ENCODE peak calls at places on chromosomes 16 and 17, in six cellular contexts. I is brain microvascular endothelial cell; Y is stimulated activated CD4-positive, alpha-beta T cell treated with anti-CD3 and anti-CD28 coated beads, Interleukin-15, amount 100 ng/mL, for 1 hour; S is GM23338; F is foreskin keratinocyte; T is OCI-M1. X is an unnamed sample.

GRCh38 chr17:11779906-11780305 is 181.6 kb downstream of the DNAH9 start:
- DNase-seq in S (no peak), I (no peak), F (peak), T (no peak), Y (no peak), X (no peak)

GRCh38 chr16:11135167-11135973 is 120.6 kb downstream of the SOCS1 start:
- DNase-seq in Y (no peak), I (no peak), F (peak), T (no peak), S (no peak), X (no peak)

GRCh38 chr16:11361751-11362742 is 16.8 kb downstream of the RMI2 start:
- DNase-seq in T (peak), S (no peak), F (no peak), Y (no peak), I (no peak), X (no peak)

GRCh38 chr16:66515543-66516171 is 34.3 kb downstream of the TK2 start:
- DNase-seq in Y (no peak), S (peak), I (peak), F (no peak), T (peak), X (no peak)

GRCh38 chr16:20166531-20167235 is 93.0 kb upstream of the GPR139 start:
- DNase-seq in F (no peak), T (no peak), I (no peak), Y (no peak), S (peak), X (no peak)

GRCh38 chr17:28552201-28552999 is at the start of gene UNC119:
- DNase-seq in I (peak), Y (peak), F (peak), T (peak), S (peak), X (peak)

GRCh38 chr17:79942591-79943353 is 92.9 kb downstream of the TBC1D16 start:
- DNase-seq in Y (no peak), T (no peak), F (no peak), S (no peak), I (no peak), X (no peak)

GRCh38 chr17:21296097-21297025 is 11.8 kb downstream of the MAP2K3 start:
- DNase-seq in Y (no peak), T (peak), I (no peak), F (no peak), S (no peak), X (no peak)

GRCh38 chr16:24984101-24984500 is 31.1 kb downstream of the ARHGAP17 start:
- DNase-seq in S (no peak), T (no peak), Y (no peak), I (no peak), F (no peak), X (no peak)

GRCh38 chr17:3569534-3570137 is 12.0 kb upstream of the TRPV3 start:
- DNase-seq in S (no peak), F (no peak), T (no peak), I (no peak), Y (no peak), X (no peak)

GRCh38 chr16:49488336-49488735 is 114.7 kb downstream of the C16orf78 start:
- DNase-seq in T (no peak), F (no peak), Y (no peak), I (no peak), S (no peak), X (no peak)

GRCh38 chr16:19598805-19599204 is 43.3 kb downstream of the VPS35L start:
- DNase-seq in F (no peak), I (no peak), S (peak), Y (no peak), T (no peak), X (no peak)

GRCh38 chr16:63361032-63361624 is 1324.9 kb upstream of the CDH8 start:
- DNase-seq in S (peak), T (peak), F (peak), Y (no peak), I (peak), X (no peak)

GRCh38 chr16:58331024-58331707 is 36.3 kb upstream of the PRSS54 start:
- DNase-seq in T (no peak), S (peak), F (no peak), I (no peak), Y (no peak), X (no peak)

GRCh38 chr17:19579867-19580565 is 46.4 kb downstream of the SLC47A1 start:
- DNase-seq in S (peak), T (no peak), I (no peak), Y (no peak), F (no peak), X (no peak)

GRCh38 chr17:66540131-66540781 is 237.8 kb downstream of the PRKCA start:
- DNase-seq in F (peak), I (peak), Y (no peak), S (peak), T (no peak), X (no peak)

GRCh38 chr17:34979650-34980352 is 511 bp upstream of the LIG3 start:
- DNase-seq in I (no peak), T (peak), Y (no peak), S (peak), F (no peak), X (no peak)

GRCh38 chr17:48541574-48542113 is 3.3 kb downstream of the HOXB2 start:
- DNase-seq in T (peak), S (peak), Y (peak), I (no peak), F (no peak), X (no peak)

GRCh38 chr17:732788-733720 is 658 bp downstream of the TLCD3A start:
- DNase-seq in T (peak), F (peak), S (peak), Y (no peak), I (peak), X (no peak)

GRCh38 chr17:79820959-79821330 is 18.3 kb downstream of the CBX4 start:
- DNase-seq in T (no peak), S (no peak), F (no peak), Y (no peak), I (no peak), X (no peak)

GRCh38 chr17:82823004-82823403 is 16.8 kb downstream of the ZNF750 start:
- DNase-seq in Y (no peak), I (no peak), F (no peak), T (no peak), S (peak), X (no peak)

GRCh38 chr16:2244301-2244700 is 7.1 kb downstream of the ECI1 start:
- DNase-seq in T (no peak), Y (no peak), S (peak), I (no peak), F (no peak), X (no peak)

GRCh38 chr17:80790021-80790765 is 201.4 kb upstream of the CHMP6 start:
- DNase-seq in F (no peak), I (peak), Y (no peak), S (no peak), T (no peak), X (no peak)

GRCh38 chr17:60506312-60506711 is 19.7 kb downstream of the APPBP2 start:
- DNase-seq in S (no peak), T (peak), F (peak), I (peak), Y (no peak), X (no peak)

GRCh38 chr16:17591655-17592405 is 121.1 kb upstream of the XYLT1 start:
- DNase-seq in S (no peak), T (no peak), I (no peak), F (no peak), Y (no peak), X (peak)

GRCh38 chr16:70694088-70694487 is 8.2 kb upstream of the MTSS2 start:
- DNase-seq in F (peak), T (no peak), I (peak), S (peak), Y (no peak), X (no peak)

GRCh38 chr16:5025171-5025632 is 8.5 kb downstream of the NAGPA start:
- DNase-seq in I (no peak), F (no peak), Y (no peak), S (peak), T (no peak), X (no peak)

GRCh38 chr17:49469831-49470568 is 25.1 kb upstream of the NGFR start:
- DNase-seq in Y (no peak), F (no peak), T (no peak), I (no peak), S (peak), X (no peak)

GRCh38 chr16:610513-611381 is 20.0 kb upstream of the WFIKKN1 start:
- DNase-seq in I (no peak), S (peak), Y (peak), F (peak), T (no peak), X (peak)

GRCh38 chr16:85724936-85725335 is 26.0 kb downstream of the C16orf74 start:
- DNase-seq in S (no peak), F (no peak), I (no peak), T (no peak), Y (no peak), X (no peak)

GRCh38 chr17:61460796-61461585 is 8.8 kb downstream of the TBX4 start:
- DNase-seq in T (peak), S (no peak), F (no peak), I (no peak), Y (no peak), X (no peak)

GRCh38 chr16:74605746-74606520 is 981 bp downstream of the GLG1 start:
- DNase-seq in S (no peak), Y (no peak), I (no peak), T (peak), F (peak), X (no peak)

GRCh38 chr17:78609198-78609597 is 32.0 kb upstream of the DNAH17 start:
- DNase-seq in S (no peak), Y (no peak), T (no peak), F (no peak), I (no peak), X (no peak)

GRCh38 chr17:17830740-17831207 is 6.0 kb downstream of the SREBF1 start:
- DNase-seq in S (no peak), F (no peak), Y (no peak), I (no peak), T (no peak), X (no peak)

GRCh38 chr16:71746442-71747046 is 22.0 kb upstream of the PHLPP2 start:
- DNase-seq in F (peak), Y (no peak), T (peak), I (peak), S (peak), X (no peak)